ENCODE peak calls at places on chromosomes 5 and 9, in five cellular contexts. R, Q, Z, C and S are unnamed samples.

GRCh38 chr9:242461-243080 is 27.9 kb downstream of the DOCK8 start:
- DNase-seq in R (no peak), Q (no peak), Z (no peak), C (no peak), S (no peak)

GRCh38 chr9:136237486-136238341 is 7.9 kb downstream of the QSOX2 start:
- DNase-seq in R (no peak), Q (no peak), Z (no peak), C (no peak), S (no peak)

GRCh38 chr5:108884736-108885135 is 137.0 kb downstream of the FER start:
- DNase-seq in R (no peak), Q (no peak), Z (no peak), C (no peak), S (no peak)

GRCh38 chr9:96883922-96884321 is 29.6 kb upstream of the ZNF782 start:
- DNase-seq in R (no peak), Q (no peak), Z (no peak), C (no peak), S (no peak)

GRCh38 chr9:105073147-105073546 is 145.2 kb upstream of the ABCA1 start:
- DNase-seq in R (no peak), Q (no peak), Z (no peak), C (no peak), S (no peak)

GRCh38 chr5:466661-467310 is 23.8 kb downstream of the EXOC3 start:
- DNase-seq in R (no peak), Q (no peak), Z (no peak), C (no peak), S (no peak)

GRCh38 chr5:37641933-37642332 is 197.9 kb downstream of the GDNF start:
- DNase-seq in R (no peak), Q (no peak), Z (no peak), C (no peak), S (no peak)

GRCh38 chr5:89956838-89957237 is 452.7 kb downstream of the CETN3 start:
- DNase-seq in R (no peak), Q (no peak), Z (no peak), C (no peak), S (no peak)

GRCh38 chr5:76608833-76609232 is 14.4 kb downstream of the F2RL2 start:
- DNase-seq in R (no peak), Q (no peak), Z (no peak), C (no peak), S (no peak)

GRCh38 chr9:22208846-22209585 is 199.9 kb upstream of the CDKN2B start:
- DNase-seq in R (peak; percentile 69), Q (peak; percentile 54), Z (no peak), C (peak; percentile 31), S (no peak)

GRCh38 chr5:181259283-181259682 is 1.7 kb downstream of the TRIM52 start:
- DNase-seq in R (no peak), Q (no peak), Z (no peak), C (no peak), S (no peak)